ENCODE peak calls at places on chromosomes 2 and 18, in six cellular contexts. N is mesendoderm, Q is IMR-90, P is H1, G is neuronal stem cell, V is trophoblast cell. J is an unnamed sample. For H3K36me3, the result is how much of the 10 kb centered on the place peaks cover.

GRCh38 chr2:201984800-201985525 is 48.7 kb upstream of the FZD7 start:
- DNase-seq in G (no peak), P (no peak), V (no peak), Q (no peak), N (no peak), J (no peak)

GRCh38 chr2:71889991-71890684 is 257.5 kb downstream of the CYP26B1 start:
- DNase-seq in V (no peak), G (no peak), P (no peak), Q (peak), N (no peak), J (peak)

GRCh38 chr2:106847366-106847765 is 38.6 kb downstream of the ST6GAL2 start:
- DNase-seq in P (no peak), Q (no peak), G (no peak), N (peak), V (no peak), J (no peak)

GRCh38 chr2:164824865-164825264 is 16.8 kb downstream of the COBLL1 start:
- DNase-seq in V (peak), P (no peak), Q (no peak), N (no peak), G (no peak), J (no peak)

GRCh38 chr2:95074663-95075439 is 46.8 kb downstream of the MRPS5 start:
- DNase-seq in V (no peak), G (no peak), Q (no peak), N (no peak), P (no peak), J (no peak)

GRCh38 chr2:68472796-68473414 is 5.5 kb downstream of the APLF start:
- DNase-seq in V (no peak), P (no peak), N (no peak), G (no peak), Q (no peak), J (no peak)

GRCh38 chr18:68843467-68844089 is 45.7 kb downstream of the CCDC102B start:
- DNase-seq in V (no peak), P (no peak), Q (peak), G (no peak), N (no peak), J (no peak)

GRCh38 chr2:73516033-73516432 is 126.2 kb downstream of the NAT8 start:
- DNase-seq in P (no peak), G (no peak), V (no peak), N (no peak), Q (peak), J (no peak)

GRCh38 chr18:29749699-29750098 is 1292.8 kb downstream of the DSC3 start:
- DNase-seq in P (no peak), V (peak), G (no peak), N (peak), Q (peak), J (peak)

GRCh38 chr2:19409001-19409400 is 50.6 kb upstream of the OSR1 start:
- DNase-seq in V (peak), N (no peak), Q (no peak), P (no peak), G (no peak), J (peak)

GRCh38 chr2:194907569-194907968 is 749.5 kb upstream of the SLC39A10 start:
- DNase-seq in Q (no peak), V (no peak), P (no peak), N (no peak), G (no peak), J (no peak)

GRCh38 chr2:48471048-48471474 is 58.9 kb upstream of the STON1 start:
- DNase-seq in G (peak), Q (peak), N (peak), P (no peak), V (peak), J (peak)

GRCh38 chr2:132670104-132670960 is at the start of gene LYPD1:
- DNase-seq in P (peak), G (peak), Q (no peak), N (peak), V (no peak), J (peak)

GRCh38 chr2:39481611-39482010 is 44.5 kb upstream of the MAP4K3 start:
- DNase-seq in Q (peak), G (no peak), P (no peak), V (no peak), N (no peak), J (peak)

GRCh38 chr18:13185675-13186198 is 32.8 kb upstream of the LDLRAD4 start:
- DNase-seq in N (no peak), V (no peak), G (no peak), Q (no peak), P (no peak), J (no peak)

GRCh38 chr2:222424729-222425671 is 657 bp downstream of the SGPP2 start:
- DNase-seq in V (no peak), P (peak), N (no peak), G (no peak), Q (no peak), J (no peak)

GRCh38 chr18:39600894-39601293 is 2035.3 kb upstream of the CELF4 start:
- DNase-seq in P (no peak), N (peak), G (no peak), V (no peak), Q (no peak), J (no peak)

GRCh38 chr18:22563098-22563707 is 145.5 kb upstream of the CTAGE1 start:
- DNase-seq in P (no peak), N (peak), V (peak), G (peak), Q (peak), J (peak)

GRCh38 chr2:121412349-121412748 is 118.3 kb upstream of the RNU4ATAC start:
- DNase-seq in P (no peak), V (no peak), N (no peak), G (no peak), Q (no peak), J (no peak)

GRCh38 chr18:44802508-44802907 is 121.8 kb downstream of the SETBP1 start:
- DNase-seq in V (no peak), Q (peak), N (no peak), G (no peak), P (no peak), J (peak)

GRCh38 chr18:74328196-74328595 is 12.6 kb downstream of the C18orf63 start:
- DNase-seq in N (no peak), V (no peak), G (no peak), Q (no peak), P (no peak), J (no peak)

GRCh38 chr2:88500691-88501090 is 48.2 kb upstream of the FOXI3 start:
- DNase-seq in P (no peak), Q (no peak), V (no peak), N (no peak), G (no peak), J (no peak)

GRCh38 chr2:178064051-178064450 is 8.5 kb downstream of the PDE11A start:
- DNase-seq in N (no peak), Q (no peak), V (no peak), P (no peak), G (no peak), J (no peak)

GRCh38 chr18:10035306-10035991 is 121.6 kb downstream of the VAPA start:
- DNase-seq in P (no peak), Q (no peak), G (no peak), V (peak), N (no peak), J (no peak)

GRCh38 chr2:136121511-136121910 is 3.6 kb upstream of the CXCR4 start:
- DNase-seq in G (no peak), V (no peak), Q (no peak), N (no peak), P (no peak), J (no peak)

GRCh38 chr18:48950536-48951447 is at the start of gene SMAD7:
- DNase-seq in Q (no peak), N (no peak), V (no peak), P (no peak), G (no peak), J (peak)

GRCh38 chr18:21745234-21745633 is 4.6 kb downstream of the MIB1 start:
- DNase-seq in N (peak), G (no peak), P (no peak), V (no peak), Q (no peak), J (no peak)

GRCh38 chr18:21038201-21038600 is 73.4 kb downstream of the ROCK1 start:
- DNase-seq in Q (no peak), G (no peak), N (no peak), P (no peak), V (no peak), J (no peak)

GRCh38 chr2:20151116-20151571 is 73.8 kb downstream of the SDC1 start:
- DNase-seq in N (no peak), Q (no peak), G (no peak), V (no peak), P (no peak), J (no peak)

GRCh38 chr2:207474871-207475485 is 54.8 kb upstream of the CREB1 start:
- DNase-seq in P (no peak), N (peak), Q (peak), V (no peak), G (peak), J (peak)

GRCh38 chr2:33274524-33274923 is 201.9 kb upstream of the RASGRP3 start:
- DNase-seq in V (no peak), Q (no peak), P (no peak), G (no peak), N (peak), J (no peak)

GRCh38 chr2:63544017-63544627 is 44.2 kb downstream of the WDPCP start:
- DNase-seq in N (no peak), G (no peak), V (no peak), P (no peak), Q (peak), J (peak)

GRCh38 chr2:60353863-60354262 is 199.6 kb downstream of the BCL11A start:
- DNase-seq in V (no peak), N (no peak), G (no peak), P (peak), Q (no peak), J (no peak)

GRCh38 chr2:238911376-238912227 is 63.7 kb downstream of the TWIST2 start:
- DNase-seq in P (no peak), V (no peak), G (no peak), N (no peak), Q (no peak), J (no peak)

GRCh38 chr2:238910751-238911351 is 63.0 kb downstream of the TWIST2 start:
- DNase-seq in G (no peak), N (no peak), Q (no peak), V (no peak), P (no peak), J (no peak)

GRCh38 chr2:238906936-238907716 is 59.2 kb downstream of the TWIST2 start:
- DNase-seq in V (no peak), Q (no peak), N (no peak), G (no peak), P (no peak), J (no peak)

GRCh38 chr2:238907717-238908173 is 59.9 kb downstream of the TWIST2 start:
- DNase-seq in N (no peak), V (no peak), Q (no peak), P (no peak), G (no peak), J (no peak)

DNA sequence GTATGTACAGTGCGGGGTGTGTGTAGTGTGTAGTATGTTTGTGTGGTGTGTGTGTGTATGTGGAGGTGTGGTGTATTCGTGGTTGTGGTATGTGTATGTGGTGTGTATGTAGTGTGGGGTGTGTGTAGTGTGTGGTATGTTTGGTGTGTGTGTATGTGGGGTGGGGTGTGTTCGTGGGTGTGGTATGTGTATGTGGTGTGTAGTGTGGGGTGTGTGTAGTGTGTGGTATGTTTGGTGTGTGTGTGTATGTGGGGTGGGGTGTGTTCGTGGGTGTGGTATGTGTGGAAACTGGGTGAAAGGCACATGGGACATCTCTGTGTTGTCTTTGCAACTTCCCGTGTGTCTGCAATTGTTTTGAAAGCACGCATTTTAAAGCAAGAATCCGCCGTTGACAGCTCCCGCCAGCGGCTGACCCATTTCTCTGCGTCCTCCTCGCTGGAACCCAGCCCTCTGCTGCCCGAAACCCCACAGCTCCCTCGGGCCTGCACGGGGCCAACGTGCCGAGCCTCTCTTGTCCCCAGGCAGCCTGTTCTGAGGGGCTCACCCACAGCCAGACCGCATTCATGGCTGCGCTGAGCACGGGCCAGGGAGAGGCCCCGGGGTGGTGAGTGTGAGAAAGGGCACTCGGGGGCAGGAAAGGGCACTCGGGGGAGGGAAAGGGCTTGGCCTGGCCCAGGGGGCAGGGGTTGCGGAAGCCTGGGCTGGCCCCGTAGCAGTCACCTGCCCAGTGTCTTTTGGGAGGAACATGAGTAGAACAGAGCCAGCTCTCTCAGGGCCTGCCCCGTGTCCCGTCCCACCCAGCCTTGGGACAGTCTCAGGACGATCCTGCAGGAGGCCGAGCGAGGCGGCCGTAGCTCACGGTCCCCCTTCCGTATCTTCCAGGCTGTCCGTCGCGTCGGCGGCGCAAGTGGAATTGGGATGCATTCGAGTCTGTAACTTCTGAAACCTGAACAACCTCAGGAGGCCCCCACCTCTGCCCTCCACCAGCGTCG is 61.4 kb downstream of the TWIST2 start:
- DNase-seq in V (no peak), G (no peak), P (no peak), N (peak), Q (peak), J (peak)
- H4K8ac ChIP-seq in V (no peak), G (peak), P (peak), N (no peak), Q (peak), J (no peak)

DNA sequence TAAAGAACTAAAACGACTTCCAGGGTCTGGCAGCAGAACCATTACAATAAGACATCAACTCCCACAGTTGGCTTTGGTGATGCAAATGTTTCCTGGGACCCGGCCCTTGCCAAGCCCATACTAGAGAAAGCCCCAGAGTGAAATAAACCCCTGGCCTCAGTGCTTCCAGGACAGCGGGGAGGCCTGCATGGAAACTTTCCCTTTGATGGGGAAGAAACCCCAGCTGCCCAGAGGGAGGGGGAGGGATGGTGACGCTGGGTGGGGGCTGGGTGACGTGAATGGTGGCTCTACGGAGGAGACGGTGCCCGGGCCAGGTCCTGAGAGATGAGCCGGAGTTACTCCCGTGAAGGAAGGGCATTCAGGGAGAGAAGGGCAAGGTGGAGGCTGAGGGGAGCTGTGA is 27.5 kb downstream of the INHBB start:
- DNase-seq in N (no peak), Q (no peak), G (no peak), P (peak), V (no peak), J (no peak)
- H3K4me2 ChIP-seq in N (no peak), Q (no peak), G (no peak), P (peak), V (no peak), J (no peak)

GRCh38 chr2:199383006-199383405 is 74.7 kb downstream of the SATB2 start:
- DNase-seq in P (no peak), Q (no peak), N (no peak), G (no peak), V (no peak), J (no peak)
- H3K36me3 ChIP-seq in P (under half), Q (under half), N (under half), G (under half), V (under half), J (half or more)

DNA sequence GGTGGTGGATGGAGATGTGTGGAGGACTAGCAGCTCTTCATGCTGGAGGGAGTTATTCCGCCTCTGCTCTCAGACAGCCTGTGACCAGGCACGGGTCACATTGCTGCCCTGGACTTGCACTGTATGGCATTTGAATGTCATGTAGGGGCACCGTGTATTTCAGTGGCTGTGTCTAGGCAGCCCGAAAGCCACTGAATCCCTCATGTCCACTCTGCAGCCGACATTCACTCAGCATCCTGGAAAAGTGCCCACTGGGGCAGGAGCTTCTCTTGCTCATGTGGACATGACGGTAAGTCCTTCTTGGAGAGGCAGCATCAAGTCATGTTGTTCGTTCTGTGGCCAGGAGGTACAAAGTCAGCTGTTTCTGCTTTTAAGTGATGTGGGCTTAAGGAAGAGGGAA is 127.9 kb downstream of the SH3RF3 start:
- DNase-seq in Q (peak), V (no peak), P (no peak), N (no peak), G (no peak), J (peak)
- H4K8ac ChIP-seq in Q (peak), V (no peak), P (no peak), N (no peak), G (no peak), J (no peak)